ENCODE peak calls at places on chromosome 17, in four cellular contexts. F, H, K and I are unnamed samples.

GRCh38 chr17:41580244-41580575 is 6.5 kb downstream of the KRT14 start:
- DNase-seq in F (no peak), H (no peak), K (no peak), I (no peak)

GRCh38 chr17:49527927-49528651 is 33.0 kb downstream of the NGFR start:
- DNase-seq in F (no peak), H (no peak), K (no peak), I (no peak)

GRCh38 chr17:77465358-77466041 is 324.7 kb downstream of the SEC14L1 start:
- DNase-seq in F (peak), H (no peak), K (peak), I (no peak)

GRCh38 chr17:73203788-73204479 is 11.1 kb downstream of the COG1 start:
- DNase-seq in F (peak), H (no peak), K (no peak), I (no peak)

GRCh38 chr17:67335245-67335835 is 31.0 kb downstream of the PSMD12 start:
- DNase-seq in F (no peak), H (no peak), K (no peak), I (no peak)

GRCh38 chr17:56640116-56640515 is 46.6 kb downstream of the NOG start:
- DNase-seq in F (no peak), H (no peak), K (no peak), I (no peak)

GRCh38 chr17:35189291-35189690 is 4.9 kb downstream of the SLC35G3 start:
- DNase-seq in F (no peak), H (no peak), K (peak), I (no peak)

GRCh38 chr17:40561294-40561870 is 3.9 kb downstream of the CCR7 start:
- DNase-seq in F (no peak), H (no peak), K (no peak), I (no peak)

GRCh38 chr17:81094224-81094743 is 59.3 kb downstream of the BAIAP2 start:
- DNase-seq in F (no peak), H (no peak), K (no peak), I (no peak)

GRCh38 chr17:65560628-65561371 is 648 bp downstream of the AXIN2 start:
- DNase-seq in F (peak), H (peak), K (peak), I (peak)

GRCh38 chr17:7323731-7324437 is 5.3 kb downstream of the NEURL4 start:
- DNase-seq in F (peak), H (peak), K (peak), I (peak)

GRCh38 chr17:43125967-43126910 is 1.1 kb upstream of the BRCA1 start:
- DNase-seq in F (no peak), H (peak), K (no peak), I (no peak)

GRCh38 chr17:53607475-53607874 is 215.3 kb upstream of the KIF2B start:
- DNase-seq in F (no peak), H (no peak), K (no peak), I (no peak)

DNA sequence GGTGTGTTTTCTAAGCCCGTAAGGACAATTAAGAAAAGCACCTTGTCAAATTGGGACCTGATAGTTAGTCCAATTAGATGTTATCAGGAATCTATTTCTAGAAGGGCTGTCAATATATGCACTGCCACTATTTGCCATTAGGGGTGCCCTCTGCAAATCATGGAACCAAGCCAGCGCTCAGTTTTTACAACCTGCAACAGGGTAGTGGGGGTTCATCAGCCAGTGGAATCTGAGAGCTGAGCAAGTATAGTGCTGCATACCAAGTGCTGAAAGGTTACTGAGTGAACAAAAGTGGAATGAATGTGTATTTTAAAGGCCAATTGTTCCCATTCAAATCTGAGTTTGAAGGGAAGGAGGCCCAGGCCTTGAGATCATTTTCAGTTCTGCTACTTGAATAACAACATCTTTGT is 10.4 kb downstream of the PRR11 start:
- DNase-seq in F (peak), H (no peak), K (peak), I (peak)
- TF ChIP-seq CTCF in F (peak), H (peak), K (peak), I (peak)

GRCh38 chr17:72121164-72122001 is 563 bp downstream of the SOX9 start:
- DNase-seq in F (no peak), H (no peak), K (peak), I (peak)
- TF ChIP-seq CTCF in F (no peak), H (no peak), K (peak), I (no peak)

GRCh38 chr17:79407385-79407784 is 203.5 kb downstream of the RBFOX3 start:
- DNase-seq in F (no peak), H (no peak), K (no peak), I (no peak)
- TF ChIP-seq CTCF in F (no peak), H (no peak), K (no peak), I (no peak)

GRCh38 chr17:59607061-59607460 is 12.6 kb upstream of the CLTC start:
- DNase-seq in F (no peak), H (no peak), K (no peak), I (no peak)

GRCh38 chr17:59611503-59611902 is 8.2 kb upstream of the CLTC start:
- DNase-seq in F (no peak), H (no peak), K (no peak), I (no peak)

DNA sequence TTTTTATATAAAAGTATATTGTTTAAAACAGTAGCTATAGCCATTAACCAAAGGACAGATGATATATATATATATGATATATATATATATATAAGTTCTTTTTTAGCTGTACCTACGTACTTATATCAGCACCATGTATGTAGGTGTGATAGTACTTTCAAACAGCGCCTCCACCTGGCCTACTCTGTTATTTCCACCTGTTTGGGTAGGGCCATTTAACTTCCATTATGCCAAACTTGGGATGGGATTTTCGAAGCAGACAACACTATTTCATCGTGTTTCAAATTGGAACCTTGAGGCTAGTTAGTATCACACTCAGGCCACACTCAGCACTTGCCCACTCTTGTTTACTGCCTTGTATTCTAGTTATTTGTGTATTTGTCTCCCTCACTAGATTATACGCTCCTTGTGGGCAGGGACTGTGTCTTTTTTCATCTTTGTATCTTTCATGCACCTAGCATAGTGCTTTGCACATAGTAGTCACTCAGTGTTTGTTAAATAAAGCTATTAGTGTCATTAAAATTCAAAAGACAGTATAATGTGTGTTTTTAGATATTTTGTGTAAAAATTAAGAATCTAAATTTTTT is 11.8 kb upstream of the CLTC start:
- DNase-seq in F (peak), H (no peak), K (no peak), I (peak)
- TF ChIP-seq CTCF in F (peak), H (no peak), K (peak), I (no peak)

DNA sequence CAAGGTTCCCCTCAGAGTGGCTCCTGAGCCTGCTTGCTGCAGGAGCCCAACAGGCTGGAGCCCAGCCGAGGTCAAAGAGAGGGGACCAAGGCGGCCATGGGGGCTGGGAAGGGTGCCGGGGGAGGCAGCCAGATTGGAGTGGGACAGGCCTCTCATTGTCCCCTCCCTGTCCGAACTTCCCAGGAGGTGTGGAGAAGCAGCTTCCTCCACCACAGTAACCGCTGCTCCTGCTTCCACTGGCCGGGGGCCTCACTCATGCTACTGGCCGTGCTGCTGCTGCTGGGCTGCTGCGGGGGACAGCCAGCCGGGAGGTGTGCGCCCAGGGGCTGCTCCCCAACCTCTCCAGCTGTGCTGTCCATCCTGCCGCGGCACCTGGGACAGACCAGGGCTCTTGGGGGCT is 29.3 kb downstream of the TMEM94 start:
- DNase-seq in F (no peak), H (no peak), K (no peak), I (no peak)
- TF ChIP-seq CTCF in F (no peak), H (no peak), K (no peak), I (no peak)

DNA sequence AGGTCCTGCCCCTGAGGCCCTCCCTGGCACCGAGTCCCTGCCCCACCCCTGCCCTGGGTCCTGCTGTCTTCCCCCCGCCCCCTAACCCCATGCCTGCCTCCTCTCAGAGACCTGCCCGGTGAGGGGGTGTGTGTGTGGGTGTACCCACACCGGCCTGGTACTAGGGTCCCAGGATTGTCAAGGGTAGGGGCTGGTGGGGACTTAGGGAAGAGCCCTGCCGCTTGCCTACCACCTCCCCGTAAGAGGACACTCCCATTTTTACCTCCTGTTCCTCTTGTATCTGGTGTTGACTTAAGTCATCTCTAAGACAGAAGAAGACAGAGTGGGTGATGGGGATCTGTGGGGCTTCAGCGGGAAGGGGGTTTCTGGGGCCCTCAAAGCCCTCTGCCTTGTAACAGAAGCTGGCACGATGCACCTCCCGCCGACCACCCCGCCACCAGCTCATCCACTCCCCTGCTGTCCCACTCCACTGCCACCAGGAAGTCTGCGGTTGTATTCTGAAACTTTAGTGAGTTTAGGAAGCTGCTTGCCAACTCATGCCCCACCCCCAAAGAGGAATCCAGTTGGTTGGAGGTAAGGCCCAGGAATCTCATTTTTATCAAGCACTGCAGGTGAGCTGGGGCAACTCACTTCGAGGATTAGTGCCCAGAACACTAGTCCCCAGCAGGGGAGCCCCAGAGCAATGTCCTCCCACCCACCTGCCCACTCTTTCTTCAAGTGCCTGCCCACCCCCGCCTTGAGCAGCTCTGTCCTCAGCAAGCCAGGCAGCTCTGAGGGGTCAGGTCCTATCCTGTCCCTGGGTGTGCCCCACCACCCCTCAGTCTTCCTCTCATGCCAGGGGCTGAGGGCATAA is 5.6 kb downstream of the SPATA32 start:
- DNase-seq in F (peak), H (no peak), K (no peak), I (no peak)
- TF ChIP-seq CTCF in F (peak), H (no peak), K (peak), I (no peak)

GRCh38 chr17:3046753-3047152 is 16.7 kb downstream of the OR1D5 start:
- DNase-seq in F (no peak), H (no peak), K (no peak), I (no peak)

GRCh38 chr17:3038941-3039340 is 24.5 kb downstream of the OR1D5 start:
- DNase-seq in F (no peak), H (no peak), K (no peak), I (no peak)

GRCh38 chr17:3040882-3041281 is 22.5 kb downstream of the OR1D5 start:
- DNase-seq in F (no peak), H (no peak), K (no peak), I (no peak)

GRCh38 chr17:3039748-3040147 is 23.7 kb downstream of the OR1D5 start:
- DNase-seq in F (no peak), H (no peak), K (peak), I (no peak)

DNA sequence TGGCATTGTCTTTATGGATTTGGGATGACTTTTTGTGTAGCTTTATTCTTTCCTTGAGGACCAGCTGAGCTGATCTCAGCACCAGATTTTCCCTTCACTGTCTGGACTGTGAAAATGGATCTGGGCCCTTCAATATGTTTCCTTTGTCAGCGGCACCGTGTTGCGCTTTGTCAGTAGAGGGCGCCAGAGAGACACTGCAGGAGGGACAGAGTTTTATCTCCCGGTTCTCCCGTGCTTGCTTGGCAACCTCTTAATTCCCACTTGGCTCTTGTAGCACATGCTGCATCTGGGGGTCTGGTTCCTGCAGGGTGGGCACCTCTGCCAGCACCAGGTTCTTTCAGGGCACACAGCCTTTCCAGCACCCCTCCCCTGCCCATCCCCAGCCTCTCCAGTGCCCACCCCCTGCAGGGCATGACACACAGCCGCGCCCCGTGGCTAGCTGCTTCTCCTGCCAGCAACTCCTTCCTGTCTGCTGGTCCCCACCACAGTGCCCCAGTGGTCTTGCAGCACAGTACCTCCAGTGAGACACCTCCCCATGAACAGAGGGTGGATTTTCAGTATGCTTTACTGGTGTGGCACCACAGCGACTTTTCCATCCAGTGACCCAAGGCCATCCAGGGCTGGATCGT is 19.6 kb downstream of the OR1D5 start:
- DNase-seq in F (peak), H (no peak), K (no peak), I (no peak)
- TF ChIP-seq CTCF in F (peak), H (no peak), K (no peak), I (no peak)

DNA sequence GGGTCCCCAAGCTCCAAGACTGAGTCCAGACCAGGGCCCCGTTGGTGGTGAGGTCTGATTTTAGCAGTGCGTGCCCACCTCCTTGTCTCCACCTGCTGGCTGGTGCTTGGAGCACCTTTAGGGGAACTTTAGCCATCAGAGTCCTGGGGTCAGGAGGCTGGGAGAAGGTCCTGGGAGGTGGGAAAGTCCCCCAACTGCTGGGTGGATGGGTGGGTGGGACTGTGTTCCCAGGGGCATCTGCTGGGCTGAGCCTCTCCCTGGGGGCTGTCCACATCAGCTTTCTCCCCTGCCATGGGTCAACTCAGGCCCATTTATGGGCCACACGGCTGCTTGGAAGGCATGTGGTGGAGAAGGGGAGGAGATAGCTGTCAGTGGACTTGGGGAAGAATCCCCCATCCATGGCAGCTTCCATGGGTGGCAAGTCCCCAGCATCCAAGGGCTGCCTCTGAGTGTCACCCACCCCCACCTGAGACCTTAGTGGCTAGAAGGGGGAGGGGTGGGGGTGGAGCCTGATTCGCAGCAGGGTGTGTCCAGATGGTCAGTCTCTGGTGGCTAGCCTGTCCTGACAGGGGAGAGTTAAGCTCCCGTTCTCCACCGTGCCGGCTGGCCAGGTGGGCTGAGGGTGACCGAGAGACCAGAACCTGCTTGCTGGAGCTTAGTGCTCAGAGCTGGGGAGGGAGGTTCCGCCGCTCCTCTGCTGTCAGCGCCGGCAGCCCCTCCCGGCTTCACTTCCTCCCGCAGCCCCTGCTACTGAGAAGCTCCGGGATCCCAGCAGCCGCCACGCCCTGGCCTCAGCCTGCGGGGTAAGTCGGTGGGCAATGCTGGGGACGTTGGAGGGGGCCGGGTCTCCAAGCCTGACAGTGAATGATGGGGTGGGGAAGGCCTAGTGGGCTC is at the start of gene TRPV2:
- DNase-seq in F (peak), H (peak), K (no peak), I (peak)
- TF ChIP-seq CTCF in F (peak), H (peak), K (no peak), I (no peak)